ENCODE peak calls at places on chromosomes 2 and 18, in seven cellular contexts. P, F, Y, A, K, O and S are unnamed samples.

GRCh38 chr2:218658671-218659257 is 659 bp downstream of the ZNF142 start:
- DNase-seq in P (no peak), F (peak; percentile 66), Y (peak; percentile 67), A (no peak), K (peak; percentile 57), O (no peak), S (no peak)

GRCh38 chr2:142045641-142046040 is 85.2 kb downstream of the LRP1B start:
- DNase-seq in P (no peak), F (no peak), Y (no peak), A (no peak), K (no peak), O (no peak), S (no peak)

GRCh38 chr18:8895987-8896619 is 190.7 kb downstream of the MTCL1 start:
- DNase-seq in P (no peak), F (no peak), Y (no peak), A (no peak), K (no peak), O (no peak), S (no peak)

GRCh38 chr18:13261658-13262357 is 43.2 kb downstream of the LDLRAD4 start:
- DNase-seq in P (no peak), F (no peak), Y (no peak), A (no peak), K (no peak), O (no peak), S (no peak)

GRCh38 chr2:157442136-157442535 is 1.8 kb downstream of the CYTIP start:
- DNase-seq in P (no peak), F (no peak), Y (no peak), A (no peak), K (no peak), O (no peak), S (no peak)

GRCh38 chr2:60366178-60366577 is 187.3 kb downstream of the BCL11A start:
- DNase-seq in P (no peak), F (no peak), Y (no peak), A (no peak), K (no peak), O (no peak), S (no peak)

GRCh38 chr2:164954954-164955701 is at the start of gene SLC38A11:
- DNase-seq in P (no peak), F (no peak), Y (no peak), A (peak; percentile 68), K (no peak), O (peak; percentile 77), S (no peak)

GRCh38 chr2:28927878-28928277 is 33.4 kb downstream of the WDR43 start:
- DNase-seq in P (no peak), F (no peak), Y (no peak), A (no peak), K (no peak), O (no peak), S (no peak)

GRCh38 chr2:152718909-152719645 is 657 bp downstream of the ARL6IP6 start:
- DNase-seq in P (no peak), F (peak; percentile 59), Y (no peak), A (peak; percentile 65), K (peak; percentile 63), O (no peak), S (no peak)

GRCh38 chr2:127175821-127176354 is 44.2 kb downstream of the CYP27C1 start:
- DNase-seq in P (no peak), F (no peak), Y (no peak), A (peak; percentile 92), K (no peak), O (no peak), S (no peak)

GRCh38 chr18:26470011-26470637 is 78.2 kb downstream of the KCTD1 start:
- DNase-seq in P (no peak), F (no peak), Y (no peak), A (no peak), K (no peak), O (no peak), S (no peak)

GRCh38 chr2:3572620-3573019 is 2.4 kb upstream of the RPS7 start:
- DNase-seq in P (no peak), F (no peak), Y (no peak), A (no peak), K (no peak), O (no peak), S (no peak)

GRCh38 chr18:3652380-3653262 is 202.6 kb downstream of the TGIF1 start:
- DNase-seq in P (peak; percentile 97), F (peak; percentile 98), Y (peak; percentile 97), A (no peak), K (peak; percentile 96), O (no peak), S (no peak)

GRCh38 chr2:240786355-240786841 is 33.6 kb downstream of the KIF1A start:
- DNase-seq in P (no peak), F (no peak), Y (no peak), A (peak; percentile 54), K (no peak), O (no peak), S (no peak)
- H3K27me3 ChIP-seq in P (no peaks in the 10 kb centered on the region), F (no peaks in the 10 kb centered on the region), Y (no peaks in the 10 kb centered on the region), A (no peaks in the 10 kb centered on the region), K (peaks cover 68% of the 10 kb centered on the region), O (no peaks in the 10 kb centered on the region), S (peaks cover 65% of the 10 kb centered on the region)

GRCh38 chr2:88350641-88351601 is 101.6 kb downstream of the FOXI3 start:
- DNase-seq in P (peak; percentile 33), F (peak; percentile 65), Y (peak; percentile 19), A (peak; percentile 69), K (peak; percentile 27), O (peak; percentile 88), S (no peak)
- TF ChIP-seq POLR2AphosphoS5 in P (no peak), F (peak; percentile 49), Y (no peak), A (no peak), K (no peak), O (no peak), S (no peak)

GRCh38 chr2:238772635-238773297 is 75.1 kb upstream of the TWIST2 start:
- DNase-seq in P (no peak), F (no peak), Y (no peak), A (no peak), K (no peak), O (peak; percentile 49), S (peak; percentile 62)
- H3K4me1 ChIP-seq in P (no peaks in the 10 kb centered on the region), F (no peaks in the 10 kb centered on the region), Y (no peaks in the 10 kb centered on the region), A (no peaks in the 10 kb centered on the region), K (peaks cover 19% of the 10 kb centered on the region), O (peaks cover 3% of the 10 kb centered on the region), S (peaks cover 15% of the 10 kb centered on the region)

DNA sequence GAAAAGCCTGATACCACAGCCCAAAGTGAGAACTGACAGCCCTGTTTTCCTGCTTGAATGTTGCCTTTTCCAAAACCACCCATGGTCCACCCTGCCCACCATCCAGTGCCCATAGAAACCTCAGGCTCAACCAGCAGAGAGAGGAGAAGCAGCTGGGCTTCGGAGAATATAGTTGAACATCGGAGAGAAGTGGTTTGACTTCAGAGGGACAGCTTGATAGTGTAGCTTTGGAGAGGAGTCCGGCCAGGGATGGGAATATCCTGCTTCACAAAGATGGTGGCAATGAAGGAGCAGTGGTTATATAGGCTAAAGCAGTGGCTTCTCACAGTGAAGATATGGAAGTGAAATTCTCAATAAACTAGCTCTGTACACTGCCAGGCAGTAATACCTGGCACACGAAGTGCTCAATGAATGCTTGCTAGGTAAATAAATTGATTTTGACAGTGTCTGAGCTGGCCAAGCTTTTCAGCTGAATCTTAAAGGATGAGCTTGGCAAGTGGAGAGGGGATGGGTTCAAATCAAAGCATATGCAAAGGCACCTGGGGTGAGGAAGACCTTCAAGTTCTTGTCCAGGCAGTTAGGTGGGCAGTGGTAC is 21.2 kb downstream of the AFF3 start:
- DNase-seq in P (no peak), F (no peak), Y (no peak), A (no peak), K (no peak), O (no peak), S (peak; percentile 74)
- H3K27me3 ChIP-seq in P (peaks cover 4% of the 10 kb centered on the region), F (no peaks in the 10 kb centered on the region), Y (peaks cover 11% of the 10 kb centered on the region), A (no peaks in the 10 kb centered on the region), K (no peaks in the 10 kb centered on the region), O (no peaks in the 10 kb centered on the region), S (no peaks in the 10 kb centered on the region)

GRCh38 chr18:70423988-70424387 is 135.1 kb downstream of the SOCS6 start:
- DNase-seq in P (no peak), F (peak; percentile 71), Y (no peak), A (no peak), K (no peak), O (no peak), S (no peak)
- TF ChIP-seq POLR2AphosphoS5 in P (no peak), F (peak; percentile 53), Y (no peak), A (no peak), K (no peak), O (no peak), S (no peak)

GRCh38 chr18:56443508-56443907 is 194.9 kb downstream of the TXNL1 start:
- DNase-seq in P (no peak), F (no peak), Y (peak; percentile 72), A (no peak), K (no peak), O (no peak), S (no peak)
- H3K4me1 ChIP-seq in P (no peaks in the 10 kb centered on the region), F (no peaks in the 10 kb centered on the region), Y (peaks cover 9% of the 10 kb centered on the region), A (no peaks in the 10 kb centered on the region), K (no peaks in the 10 kb centered on the region), O (no peaks in the 10 kb centered on the region), S (peaks cover 13% of the 10 kb centered on the region)

GRCh38 chr2:241968417-241968816 is 98.9 kb downstream of the RTP5 start:
- DNase-seq in P (no peak), F (no peak), Y (no peak), A (peak; percentile 21), K (no peak), O (no peak), S (no peak)
- H3K27me3 ChIP-seq in P (no peaks in the 10 kb centered on the region), F (no peaks in the 10 kb centered on the region), Y (no peaks in the 10 kb centered on the region), A (no peaks in the 10 kb centered on the region), K (peaks cover 28% of the 10 kb centered on the region), O (no peaks in the 10 kb centered on the region), S (no peaks in the 10 kb centered on the region)

GRCh38 chr2:216700088-216700567 is 4.8 kb upstream of the IGFBP5 start:
- DNase-seq in P (no peak), F (no peak), Y (no peak), A (peak; percentile 70), K (no peak), O (no peak), S (no peak)
- TF ChIP-seq POLR2AphosphoS5 in P (no peak), F (no peak), Y (no peak), A (peak; percentile 56), K (no peak), O (no peak), S (no peak)